ENCODE peak calls at places on chromosomes 11 and 22, in four cellular contexts. One of them, this sample, is unnamed.
A peak's percentile ranks its signal among the peaks of the same experiment; 100 is the strongest.

GRCh38 chr11:45815747-45816146 is 10.8 kb downstream of the SLC35C1 start:
- DNase-seq in kidney: no peak
- DNase-seq in AG08395: peak; percentile 44
- DNase-seq in IMR-90: peak; percentile 18
- DNase-seq in this sample: peak; percentile 50

GRCh38 chr11:31808721-31809542 is 2.2 kb downstream of the PAX6 start:
- DNase-seq in IMR-90: no peak
- DNase-seq in AG08395: no peak
- DNase-seq in kidney: no peak
- DNase-seq in this sample: no peak

GRCh38 chr11:47179655-47179991 is 2.9 kb upstream of the ARFGAP2 start:
- DNase-seq in kidney: no peak
- DNase-seq in AG08395: peak; percentile 49
- DNase-seq in IMR-90: peak; percentile 35
- DNase-seq in this sample: peak; percentile 43

GRCh38 chr11:62546937-62547625 is 475 bp upstream of the AHNAK start:
- DNase-seq in kidney: peak; percentile 84
- DNase-seq in AG08395: peak; percentile 39
- DNase-seq in IMR-90: peak; percentile 49
- DNase-seq in this sample: peak; percentile 50

GRCh38 chr11:77069336-77069968 is 2.7 kb downstream of the CAPN5 start:
- DNase-seq in IMR-90: no peak
- DNase-seq in AG08395: no peak
- DNase-seq in kidney: no peak
- DNase-seq in this sample: no peak

GRCh38 chr11:68998390-68998911 is 14.6 kb downstream of the MRGPRF start:
- DNase-seq in AG08395: no peak
- DNase-seq in kidney: peak; percentile 46
- DNase-seq in IMR-90: peak; percentile 12
- DNase-seq in this sample: no peak

GRCh38 chr11:103673773-103674172 is 362.7 kb upstream of the DDI1 start:
- DNase-seq in AG08395: peak; percentile 46
- DNase-seq in kidney: no peak
- DNase-seq in IMR-90: peak; percentile 71
- DNase-seq in this sample: peak; percentile 61

GRCh38 chr22:24146791-24147353 is 34.4 kb upstream of the SUSD2 start:
- DNase-seq in kidney: no peak
- DNase-seq in AG08395: peak; percentile 78
- DNase-seq in IMR-90: peak; percentile 92
- DNase-seq in this sample: peak; percentile 72

GRCh38 chr11:130112071-130112830 is 42.6 kb downstream of the APLP2 start:
- DNase-seq in IMR-90: no peak
- DNase-seq in AG08395: no peak
- DNase-seq in kidney: no peak
- DNase-seq in this sample: no peak

GRCh38 chr11:2718817-2719438 is 19.1 kb upstream of the KCNQ1OT1 start:
- DNase-seq in AG08395: no peak
- DNase-seq in kidney: peak; percentile 45
- DNase-seq in IMR-90: no peak
- DNase-seq in this sample: no peak

This sample was measured in HCEC 1CT.